ENCODE peak calls at places on chromosomes 3 and 15, in seven cellular contexts. F is amygdala; Y is T-helper 2 cell treated with Interferon-gamma antibody and Interleukin-4, amounts not matched to agents 5 μg/mL and 100 μg/mL, for 36 hours; W is EL; N is DMS53; P is activated CD4-positive, CD25-positive, alpha-beta regulatory T cell treated with anti-CD3 and anti-CD28 coated beads, Interleukin-2, amount 50 U/mL, for 72 hours; X is GM03348. G is an unnamed sample.

GRCh38 chr3:172965256-172965655 is 175.8 kb downstream of the SPATA16 start:
- DNase-seq in F (no peak), Y (no peak), W (peak; percentile 76), N (no peak), P (no peak), X (peak; percentile 27), G (no peak)

GRCh38 chr3:179948740-179949139 is 88.0 kb downstream of the PEX5L start:
- DNase-seq in F (no peak), Y (no peak), W (no peak), N (no peak), P (no peak), X (no peak), G (no peak)

GRCh38 chr3:171458056-171458856 is 1.9 kb downstream of the TNIK start:
- DNase-seq in F (peak; percentile 29), Y (no peak), W (no peak), N (no peak), P (no peak), X (no peak), G (peak; percentile 38)

GRCh38 chr3:61464785-61465184 is 96.6 kb upstream of the PTPRG start:
- DNase-seq in F (no peak), Y (no peak), W (no peak), N (peak; percentile 26), P (no peak), X (no peak), G (no peak)

GRCh38 chr3:193563999-193564398 is 9.3 kb upstream of the ATP13A4 start:
- DNase-seq in F (no peak), Y (no peak), W (no peak), N (peak; percentile 42), P (no peak), X (no peak), G (no peak)

GRCh38 chr3:97979610-97980009 is 7.4 kb upstream of the RIOX2 start:
- DNase-seq in F (no peak), Y (no peak), W (no peak), N (no peak), P (no peak), X (no peak), G (peak; percentile 63)

GRCh38 chr3:173970206-173970605 is 572.7 kb downstream of the NLGN1 start:
- DNase-seq in F (no peak), Y (no peak), W (peak; percentile 7), N (no peak), P (no peak), X (no peak), G (no peak)

GRCh38 chr15:67836134-67836455 is 3.8 kb downstream of the RNU6-1 start:
- DNase-seq in F (no peak), Y (no peak), W (peak; percentile 39), N (peak; percentile 58), P (no peak), X (peak; percentile 51), G (no peak)

GRCh38 chr3:134095005-134095404 is 65.3 kb upstream of the SLCO2A1 start:
- DNase-seq in F (no peak), Y (no peak), W (no peak), N (no peak), P (no peak), X (peak; percentile 0), G (no peak)